ENCODE peak calls at places on chromosomes 4 and X, in eight cellular contexts. V is cardiac fibroblast, W is sigmoid colon, X is IMR-90, L is AG04450, O is adrenal gland, Z is coronary artery, A is tibial nerve. C is an unnamed sample.

GRCh38 chr4:77854431-77855111 is 8.1 kb upstream of the MRPL1 start:
- DNase-seq in V (peak; percentile 40), W (no peak), X (no peak), L (no peak), O (no peak), Z (no peak), A (no peak), C (no peak)

GRCh38 chr4:87574996-87575395 is 33.3 kb upstream of the DSPP start:
- DNase-seq in V (peak; percentile 65), W (no peak), X (no peak), L (no peak), O (no peak), Z (no peak), A (no peak), C (no peak)

GRCh38 chrX:2692221-2693122 is 1.4 kb downstream of the CD99 start:
- DNase-seq in V (peak; percentile 68), W (no peak), X (peak; percentile 58), L (no peak), O (no peak), Z (no peak), A (no peak), C (no peak)

GRCh38 chr4:75950416-75950815 is 9.6 kb upstream of the NAAA start:
- DNase-seq in V (no peak), W (no peak), X (peak; percentile 41), L (no peak), O (no peak), Z (no peak), A (no peak), C (no peak)

GRCh38 chr4:3205995-3206394 is 43.0 kb upstream of the MSANTD1 start:
- DNase-seq in V (no peak), W (no peak), X (no peak), L (no peak), O (no peak), Z (no peak), A (no peak), C (no peak)

GRCh38 chr4:140243345-140243753 is 89.4 kb upstream of the MAML3 start:
- DNase-seq in V (no peak), W (no peak), X (no peak), L (no peak), O (no peak), Z (no peak), A (no peak), C (peak; percentile 48)

GRCh38 chr4:185730849-185731608 is 81.0 kb downstream of the SORBS2 start:
- DNase-seq in V (peak; percentile 68), W (no peak), X (no peak), L (no peak), O (peak; percentile 58), Z (no peak), A (no peak), C (peak; percentile 61)

GRCh38 chr4:4726051-4726450 is 133.4 kb upstream of the MSX1 start:
- DNase-seq in V (no peak), W (no peak), X (no peak), L (no peak), O (no peak), Z (no peak), A (no peak), C (peak; percentile 11)

GRCh38 chr4:83213640-83214039 is 71.0 kb downstream of the COQ2 start:
- DNase-seq in V (no peak), W (no peak), X (no peak), L (no peak), O (no peak), Z (no peak), A (no peak), C (no peak)

GRCh38 chrX:147565239-147565638 is 346.5 kb upstream of the FMR1 start:
- DNase-seq in V (no peak), W (no peak), X (no peak), L (no peak), O (no peak), Z (no peak), A (no peak), C (no peak)

GRCh38 chrX:153477901-153478300 is 7.5 kb upstream of the HAUS7 start:
- DNase-seq in V (peak; percentile 61), W (no peak), X (no peak), L (no peak), O (no peak), Z (no peak), A (no peak), C (no peak)

GRCh38 chrX:18252644-18253359 is 32.1 kb upstream of the BEND2 start:
- DNase-seq in V (peak; percentile 31), W (no peak), X (peak; percentile 9), L (no peak), O (no peak), Z (no peak), A (no peak), C (no peak)

GRCh38 chr4:81715335-81715734 is 243.6 kb upstream of the RASGEF1B start:
- DNase-seq in V (no peak), W (no peak), X (no peak), L (no peak), O (no peak), Z (no peak), A (no peak), C (no peak)

GRCh38 chr4:66943117-66943516 is 602.2 kb downstream of the CENPC start:
- DNase-seq in V (no peak), W (no peak), X (no peak), L (no peak), O (no peak), Z (no peak), A (no peak), C (no peak)

GRCh38 chrX:104420907-104421306 is 145.1 kb upstream of the IL1RAPL2 start:
- DNase-seq in V (no peak), W (no peak), X (no peak), L (no peak), O (no peak), Z (no peak), A (no peak), C (no peak)

GRCh38 chr4:153676491-153676890 is 7.6 kb upstream of the TLR2 start:
- DNase-seq in V (no peak), W (no peak), X (peak; percentile 12), L (no peak), O (no peak), Z (no peak), A (no peak), C (no peak)

GRCh38 chrX:72621619-72622485 is 49.2 kb upstream of the HDAC8 start:
- DNase-seq in V (peak; percentile 67), W (no peak), X (peak; percentile 61), L (no peak), O (no peak), Z (no peak), A (no peak), C (peak; percentile 48)

GRCh38 chr4:55733874-55734437 is 85.6 kb upstream of the EXOC1L start:
- DNase-seq in V (peak; percentile 67), W (no peak), X (peak; percentile 3), L (no peak), O (peak; percentile 21), Z (no peak), A (peak; percentile 37), C (no peak)

GRCh38 chr4:151658959-151659593 is 101.7 kb downstream of the GATB start:
- DNase-seq in V (peak; percentile 81), W (no peak), X (peak; percentile 67), L (no peak), O (no peak), Z (no peak), A (no peak), C (no peak)

GRCh38 chr4:101279377-101279871 is 67.9 kb downstream of the PPP3CA start:
- DNase-seq in V (peak; percentile 99), W (peak; percentile 74), X (peak; percentile 97), L (peak; percentile 86), O (peak; percentile 63), Z (no peak), A (no peak), C (peak; percentile 33)

DNA sequence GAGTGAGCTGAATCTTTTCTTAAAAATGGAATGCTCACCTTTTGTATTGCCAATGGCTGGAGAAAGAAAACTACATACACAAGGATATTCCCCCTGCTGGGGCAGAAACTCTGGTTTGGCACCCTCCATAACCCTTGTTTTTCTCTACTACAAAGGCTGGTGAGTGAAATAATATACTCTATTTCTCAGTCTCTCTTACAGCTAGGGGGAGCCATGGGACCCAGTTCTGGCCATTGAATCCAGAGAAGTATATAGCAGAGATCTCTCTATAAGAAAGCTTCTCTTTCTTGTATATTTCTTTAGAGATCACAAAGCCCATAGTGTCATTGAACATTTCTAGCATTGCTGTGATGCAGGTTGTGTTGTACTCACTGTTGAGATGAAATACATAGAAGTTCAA is 49.8 kb downstream of the SMPX start:
- DNase-seq in V (peak; percentile 1), W (no peak), X (no peak), L (no peak), O (no peak), Z (no peak), A (no peak), C (peak; percentile 5)
- TF ChIP-seq CTCF in V (peak; percentile 21), W (no peak), X (peak; percentile 27), L (peak; percentile 24), O (no peak), Z (no peak), A (no peak), C (peak; percentile 14)

DNA sequence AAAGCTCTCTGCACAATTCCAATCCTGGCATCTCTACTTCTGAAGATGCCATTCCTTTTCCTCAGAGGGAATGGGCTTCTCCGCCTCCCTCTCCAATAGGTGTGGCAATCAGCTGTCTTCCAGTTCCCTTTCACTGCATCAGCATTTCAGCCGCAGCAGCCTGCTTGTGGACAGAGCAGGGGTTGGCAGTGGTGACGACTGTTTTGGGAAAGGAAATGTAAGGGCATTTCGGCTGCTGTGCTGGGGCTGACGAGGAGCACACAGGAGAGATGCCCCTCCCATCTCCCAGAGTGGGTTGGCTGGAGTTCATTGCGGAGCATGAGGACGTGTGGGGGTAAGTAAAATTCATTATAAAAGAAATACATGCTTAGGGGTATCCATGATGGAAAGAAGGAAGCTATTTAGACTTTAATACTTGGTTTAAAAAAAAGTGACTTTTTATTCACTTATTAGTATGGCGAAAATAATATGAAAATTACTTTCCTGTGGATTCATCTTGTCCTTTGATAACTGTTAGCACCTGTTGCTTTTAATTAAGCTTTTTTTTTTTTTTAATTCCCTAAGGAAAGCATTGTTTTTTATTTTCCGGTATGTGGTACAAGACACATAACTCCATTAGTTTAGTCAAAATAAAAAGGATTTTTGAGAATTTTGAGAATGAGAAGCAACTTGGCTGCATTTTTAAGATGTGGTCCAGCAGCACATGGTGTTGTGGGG is at the start of gene LIMCH1:
- DNase-seq in V (peak; percentile 40), W (peak; percentile 83), X (no peak), L (no peak), O (peak; percentile 37), Z (peak; percentile 90), A (peak; percentile 31), C (no peak)
- H3K4me3 ChIP-seq in V (no peak within 1 kb of the TSS), W (peak within 1 kb of the TSS; percentile 8), X (no peak within 1 kb of the TSS), L (no peak within 1 kb of the TSS), O (no peak within 1 kb of the TSS), Z (peak within 1 kb of the TSS; percentile 54), A (no peak within 1 kb of the TSS), C (no peak within 1 kb of the TSS)

DNA sequence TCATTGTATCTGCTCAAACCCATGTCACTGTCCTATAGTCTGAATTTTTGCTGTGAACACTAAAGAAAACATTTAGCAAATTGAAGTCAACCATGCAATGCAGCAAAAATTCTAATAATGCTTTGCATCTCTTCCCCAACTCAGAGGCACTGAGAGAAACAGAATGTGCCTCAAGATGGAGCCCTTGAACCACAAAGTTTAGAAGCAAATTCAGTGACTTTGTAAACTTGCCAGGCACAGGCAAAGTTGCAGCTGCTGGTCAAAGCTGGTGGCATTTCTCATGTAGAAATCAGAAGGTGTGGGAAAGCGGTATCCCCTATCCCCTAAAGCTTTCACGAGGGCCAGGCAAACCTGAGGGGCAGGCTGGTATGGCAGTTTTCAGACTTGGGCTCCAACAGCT is 121.7 kb upstream of the DIPK2B start:
- DNase-seq in V (peak; percentile 83), W (peak; percentile 64), X (peak; percentile 83), L (peak; percentile 47), O (peak; percentile 58), Z (no peak), A (peak; percentile 12), C (peak; percentile 0)
- TF ChIP-seq CTCF in V (peak; percentile 43), W (peak; percentile 28), X (peak; percentile 69), L (peak; percentile 54), O (peak; percentile 56), Z (no peak), A (peak; percentile 26), C (no peak)

GRCh38 chrX:16469870-16470269 is 180.1 kb upstream of the S100G start:
- DNase-seq in V (no peak), W (no peak), X (no peak), L (no peak), O (no peak), Z (no peak), A (no peak), C (peak; percentile 3)
- H3K4me3 ChIP-seq in V (no peak overlapping the region), W (no peak overlapping the region), X (no peak overlapping the region), L (no peak overlapping the region), O (no peak overlapping the region), Z (no peak overlapping the region), A (no peak overlapping the region), C (no peak overlapping the region)